ENCODE peak calls at places on chromosomes 4 and X, in nine cellular contexts. One of them, this sample, is unnamed.
A peak's percentile ranks its signal among the peaks of the same experiment; 100 is the strongest.

GRCh38 chr4:139184129-139184528 is 7.1 kb upstream of the ELF2 start:
- DNase-seq in progenitor cell of endocrine pancreas: no peak
- DNase-seq in nucleus accumbens: no peak
- DNase-seq in lower lobe of right lung: no peak
- DNase-seq in activated CD8-positive, alpha-beta memory T cell treated with anti-CD3 and anti-CD28 coated beads, Interleukin-2, amount 50 U/mL, for 4 hours: no peak
- DNase-seq in stimulated activated naive CD8-positive, alpha-beta T cell treated with anti-CD3 and anti-CD28 coated beads, Interleukin-15, Interleukin-2, amounts not matched to agents 100 U/mL and 50 U/mL, for 24 hours: no peak
- DNase-seq in tibial nerve: no peak
- DNase-seq in stimulated activated CD8-positive, alpha-beta memory T cell treated with anti-CD3 and anti-CD28 coated beads, Interleukin-15, amount 100 ng/mL, for 1 hour: no peak
- DNase-seq in kidney tubule cell: no peak
- DNase-seq in this sample: no peak

GRCh38 chrX:140503230-140503585 is 1.7 kb downstream of the SOX3 start:
- DNase-seq in lower lobe of right lung: no peak
- DNase-seq in kidney tubule cell: no peak
- DNase-seq in tibial nerve: no peak
- DNase-seq in activated CD8-positive, alpha-beta memory T cell treated with anti-CD3 and anti-CD28 coated beads, Interleukin-2, amount 50 U/mL, for 4 hours: no peak
- DNase-seq in stimulated activated CD8-positive, alpha-beta memory T cell treated with anti-CD3 and anti-CD28 coated beads, Interleukin-15, amount 100 ng/mL, for 1 hour: no peak
- DNase-seq in nucleus accumbens: no peak
- DNase-seq in progenitor cell of endocrine pancreas: no peak
- DNase-seq in stimulated activated naive CD8-positive, alpha-beta T cell treated with anti-CD3 and anti-CD28 coated beads, Interleukin-15, Interleukin-2, amounts not matched to agents 100 U/mL and 50 U/mL, for 24 hours: no peak
- DNase-seq in this sample: peak; percentile 23

GRCh38 chrX:49192722-49193328 is 6.7 kb upstream of the PRICKLE3 start:
- DNase-seq in stimulated activated naive CD8-positive, alpha-beta T cell treated with anti-CD3 and anti-CD28 coated beads, Interleukin-15, Interleukin-2, amounts not matched to agents 100 U/mL and 50 U/mL, for 24 hours: peak; percentile 56
- DNase-seq in progenitor cell of endocrine pancreas: no peak
- DNase-seq in activated CD8-positive, alpha-beta memory T cell treated with anti-CD3 and anti-CD28 coated beads, Interleukin-2, amount 50 U/mL, for 4 hours: no peak
- DNase-seq in nucleus accumbens: no peak
- DNase-seq in kidney tubule cell: peak; percentile 49
- DNase-seq in lower lobe of right lung: no peak
- DNase-seq in tibial nerve: no peak
- DNase-seq in stimulated activated CD8-positive, alpha-beta memory T cell treated with anti-CD3 and anti-CD28 coated beads, Interleukin-15, amount 100 ng/mL, for 1 hour: no peak
- DNase-seq in this sample: no peak

GRCh38 chr4:143586080-143586479 is 72.6 kb downstream of the SMARCA5 start:
- DNase-seq in stimulated activated CD8-positive, alpha-beta memory T cell treated with anti-CD3 and anti-CD28 coated beads, Interleukin-15, amount 100 ng/mL, for 1 hour: no peak
- DNase-seq in activated CD8-positive, alpha-beta memory T cell treated with anti-CD3 and anti-CD28 coated beads, Interleukin-2, amount 50 U/mL, for 4 hours: no peak
- DNase-seq in lower lobe of right lung: no peak
- DNase-seq in tibial nerve: no peak
- DNase-seq in kidney tubule cell: no peak
- DNase-seq in stimulated activated naive CD8-positive, alpha-beta T cell treated with anti-CD3 and anti-CD28 coated beads, Interleukin-15, Interleukin-2, amounts not matched to agents 100 U/mL and 50 U/mL, for 24 hours: no peak
- DNase-seq in progenitor cell of endocrine pancreas: no peak
- DNase-seq in nucleus accumbens: no peak
- DNase-seq in this sample: no peak

GRCh38 chrX:81237516-81237915 is 35.6 kb downstream of the SH3BGRL start:
- DNase-seq in stimulated activated CD8-positive, alpha-beta memory T cell treated with anti-CD3 and anti-CD28 coated beads, Interleukin-15, amount 100 ng/mL, for 1 hour: no peak
- DNase-seq in progenitor cell of endocrine pancreas: no peak
- DNase-seq in activated CD8-positive, alpha-beta memory T cell treated with anti-CD3 and anti-CD28 coated beads, Interleukin-2, amount 50 U/mL, for 4 hours: no peak
- DNase-seq in tibial nerve: no peak
- DNase-seq in kidney tubule cell: no peak
- DNase-seq in lower lobe of right lung: no peak
- DNase-seq in stimulated activated naive CD8-positive, alpha-beta T cell treated with anti-CD3 and anti-CD28 coated beads, Interleukin-15, Interleukin-2, amounts not matched to agents 100 U/mL and 50 U/mL, for 24 hours: no peak
- DNase-seq in nucleus accumbens: no peak
- DNase-seq in this sample: no peak

GRCh38 chr4:25058796-25059195 is 28.1 kb upstream of the LGI2 start:
- DNase-seq in lower lobe of right lung: no peak
- DNase-seq in progenitor cell of endocrine pancreas: no peak
- DNase-seq in activated CD8-positive, alpha-beta memory T cell treated with anti-CD3 and anti-CD28 coated beads, Interleukin-2, amount 50 U/mL, for 4 hours: no peak
- DNase-seq in kidney tubule cell: no peak
- DNase-seq in tibial nerve: no peak
- DNase-seq in stimulated activated naive CD8-positive, alpha-beta T cell treated with anti-CD3 and anti-CD28 coated beads, Interleukin-15, Interleukin-2, amounts not matched to agents 100 U/mL and 50 U/mL, for 24 hours: no peak
- DNase-seq in nucleus accumbens: no peak
- DNase-seq in stimulated activated CD8-positive, alpha-beta memory T cell treated with anti-CD3 and anti-CD28 coated beads, Interleukin-15, amount 100 ng/mL, for 1 hour: no peak
- DNase-seq in this sample: no peak

GRCh38 chr4:19999775-20000414 is 251.8 kb upstream of the SLIT2 start:
- DNase-seq in stimulated activated naive CD8-positive, alpha-beta T cell treated with anti-CD3 and anti-CD28 coated beads, Interleukin-15, Interleukin-2, amounts not matched to agents 100 U/mL and 50 U/mL, for 24 hours: no peak
- DNase-seq in nucleus accumbens: no peak
- DNase-seq in stimulated activated CD8-positive, alpha-beta memory T cell treated with anti-CD3 and anti-CD28 coated beads, Interleukin-15, amount 100 ng/mL, for 1 hour: no peak
- DNase-seq in kidney tubule cell: no peak
- DNase-seq in lower lobe of right lung: no peak
- DNase-seq in activated CD8-positive, alpha-beta memory T cell treated with anti-CD3 and anti-CD28 coated beads, Interleukin-2, amount 50 U/mL, for 4 hours: no peak
- DNase-seq in tibial nerve: no peak
- DNase-seq in progenitor cell of endocrine pancreas: no peak
- DNase-seq in this sample: no peak

GRCh38 chr4:40197879-40198689 is 1.3 kb downstream of the RHOH start:
- DNase-seq in progenitor cell of endocrine pancreas: no peak
- DNase-seq in stimulated activated CD8-positive, alpha-beta memory T cell treated with anti-CD3 and anti-CD28 coated beads, Interleukin-15, amount 100 ng/mL, for 1 hour: no peak
- DNase-seq in tibial nerve: no peak
- DNase-seq in stimulated activated naive CD8-positive, alpha-beta T cell treated with anti-CD3 and anti-CD28 coated beads, Interleukin-15, Interleukin-2, amounts not matched to agents 100 U/mL and 50 U/mL, for 24 hours: peak; percentile 38
- DNase-seq in kidney tubule cell: no peak
- DNase-seq in lower lobe of right lung: no peak
- DNase-seq in nucleus accumbens: no peak
- DNase-seq in activated CD8-positive, alpha-beta memory T cell treated with anti-CD3 and anti-CD28 coated beads, Interleukin-2, amount 50 U/mL, for 4 hours: no peak
- DNase-seq in this sample: no peak

GRCh38 chr4:69470561-69470960 is 25.1 kb downstream of the UGT2B4 start:
- DNase-seq in nucleus accumbens: no peak
- DNase-seq in activated CD8-positive, alpha-beta memory T cell treated with anti-CD3 and anti-CD28 coated beads, Interleukin-2, amount 50 U/mL, for 4 hours: no peak
- DNase-seq in stimulated activated naive CD8-positive, alpha-beta T cell treated with anti-CD3 and anti-CD28 coated beads, Interleukin-15, Interleukin-2, amounts not matched to agents 100 U/mL and 50 U/mL, for 24 hours: no peak
- DNase-seq in lower lobe of right lung: no peak
- DNase-seq in tibial nerve: no peak
- DNase-seq in kidney tubule cell: peak; percentile 7
- DNase-seq in stimulated activated CD8-positive, alpha-beta memory T cell treated with anti-CD3 and anti-CD28 coated beads, Interleukin-15, amount 100 ng/mL, for 1 hour: no peak
- DNase-seq in progenitor cell of endocrine pancreas: no peak
- DNase-seq in this sample: no peak

GRCh38 chrX:130981836-130982235 is 76.3 kb upstream of the ARHGAP36 start:
- DNase-seq in lower lobe of right lung: no peak
- DNase-seq in nucleus accumbens: no peak
- DNase-seq in kidney tubule cell: no peak
- DNase-seq in activated CD8-positive, alpha-beta memory T cell treated with anti-CD3 and anti-CD28 coated beads, Interleukin-2, amount 50 U/mL, for 4 hours: no peak
- DNase-seq in stimulated activated CD8-positive, alpha-beta memory T cell treated with anti-CD3 and anti-CD28 coated beads, Interleukin-15, amount 100 ng/mL, for 1 hour: no peak
- DNase-seq in tibial nerve: no peak
- DNase-seq in stimulated activated naive CD8-positive, alpha-beta T cell treated with anti-CD3 and anti-CD28 coated beads, Interleukin-15, Interleukin-2, amounts not matched to agents 100 U/mL and 50 U/mL, for 24 hours: no peak
- DNase-seq in progenitor cell of endocrine pancreas: no peak
- DNase-seq in this sample: no peak

GRCh38 chr4:162841769-162842168 is 324.9 kb downstream of the NAF1 start:
- DNase-seq in activated CD8-positive, alpha-beta memory T cell treated with anti-CD3 and anti-CD28 coated beads, Interleukin-2, amount 50 U/mL, for 4 hours: no peak
- DNase-seq in nucleus accumbens: no peak
- DNase-seq in lower lobe of right lung: no peak
- DNase-seq in stimulated activated CD8-positive, alpha-beta memory T cell treated with anti-CD3 and anti-CD28 coated beads, Interleukin-15, amount 100 ng/mL, for 1 hour: no peak
- DNase-seq in progenitor cell of endocrine pancreas: no peak
- DNase-seq in tibial nerve: no peak
- DNase-seq in kidney tubule cell: no peak
- DNase-seq in stimulated activated naive CD8-positive, alpha-beta T cell treated with anti-CD3 and anti-CD28 coated beads, Interleukin-15, Interleukin-2, amounts not matched to agents 100 U/mL and 50 U/mL, for 24 hours: no peak
- DNase-seq in this sample: no peak

GRCh38 chrX:2677764-2678163 is 13.3 kb upstream of the CD99 start:
- DNase-seq in tibial nerve: peak; percentile 51
- DNase-seq in activated CD8-positive, alpha-beta memory T cell treated with anti-CD3 and anti-CD28 coated beads, Interleukin-2, amount 50 U/mL, for 4 hours: no peak
- DNase-seq in kidney tubule cell: peak; percentile 95
- DNase-seq in stimulated activated CD8-positive, alpha-beta memory T cell treated with anti-CD3 and anti-CD28 coated beads, Interleukin-15, amount 100 ng/mL, for 1 hour: no peak
- DNase-seq in lower lobe of right lung: peak; percentile 55
- DNase-seq in stimulated activated naive CD8-positive, alpha-beta T cell treated with anti-CD3 and anti-CD28 coated beads, Interleukin-15, Interleukin-2, amounts not matched to agents 100 U/mL and 50 U/mL, for 24 hours: no peak
- DNase-seq in nucleus accumbens: no peak
- DNase-seq in progenitor cell of endocrine pancreas: no peak
- DNase-seq in this sample: peak; percentile 68

This sample was measured in Caki2.